ENCODE peak calls at places on chromosome 18, in seven cellular contexts. One of them, this sample, is unnamed.

GRCh38 chr18:62555135-62555534 is 32.3 kb downstream of the ZCCHC2 start:
- DNase-seq in transverse colon: no peak
- DNase-seq in heart right ventricle: no peak
- DNase-seq in IMR-90: peak
- DNase-seq in heart left ventricle: no peak
- DNase-seq in astrocyte of the spinal cord: peak
- DNase-seq in mucosa of descending colon: no peak
- DNase-seq in this sample: no peak

GRCh38 chr18:79983253-79983652 is 5.1 kb downstream of the TXNL4A start:
- DNase-seq in mucosa of descending colon: no peak
- DNase-seq in IMR-90: no peak
- DNase-seq in heart right ventricle: no peak
- DNase-seq in astrocyte of the spinal cord: no peak
- DNase-seq in heart left ventricle: no peak
- DNase-seq in transverse colon: no peak
- DNase-seq in this sample: no peak

GRCh38 chr18:8081267-8081666 is 514.2 kb downstream of the PTPRM start:
- DNase-seq in IMR-90: no peak
- DNase-seq in astrocyte of the spinal cord: no peak
- DNase-seq in heart right ventricle: no peak
- DNase-seq in mucosa of descending colon: no peak
- DNase-seq in transverse colon: no peak
- DNase-seq in heart left ventricle: no peak
- DNase-seq in this sample: no peak

GRCh38 chr18:47594063-47594462 is 336.4 kb downstream of the SMAD2 start:
- DNase-seq in astrocyte of the spinal cord: no peak
- DNase-seq in IMR-90: no peak
- DNase-seq in heart right ventricle: no peak
- DNase-seq in transverse colon: no peak
- DNase-seq in mucosa of descending colon: no peak
- DNase-seq in heart left ventricle: no peak
- DNase-seq in this sample: no peak

GRCh38 chr18:22268641-22269128 is 99.3 kb downstream of the GATA6 start:
- DNase-seq in heart left ventricle: no peak
- DNase-seq in mucosa of descending colon: no peak
- DNase-seq in heart right ventricle: no peak
- DNase-seq in IMR-90: no peak
- DNase-seq in astrocyte of the spinal cord: no peak
- DNase-seq in transverse colon: no peak
- DNase-seq in this sample: no peak

GRCh38 chr18:7618821-7619410 is 51.8 kb downstream of the PTPRM start:
- DNase-seq in IMR-90: no peak
- DNase-seq in astrocyte of the spinal cord: peak
- DNase-seq in transverse colon: no peak
- DNase-seq in heart left ventricle: no peak
- DNase-seq in mucosa of descending colon: no peak
- DNase-seq in heart right ventricle: no peak
- DNase-seq in this sample: no peak

GRCh38 chr18:58379443-58379842 is 249.4 kb downstream of the ALPK2 start:
- DNase-seq in heart left ventricle: no peak
- DNase-seq in mucosa of descending colon: no peak
- DNase-seq in heart right ventricle: no peak
- DNase-seq in astrocyte of the spinal cord: no peak
- DNase-seq in transverse colon: no peak
- DNase-seq in IMR-90: no peak
- DNase-seq in this sample: no peak

GRCh38 chr18:8948471-8949149 is 153.9 kb upstream of the NDUFV2 start:
- DNase-seq in astrocyte of the spinal cord: peak
- DNase-seq in IMR-90: peak
- DNase-seq in transverse colon: no peak
- DNase-seq in mucosa of descending colon: no peak
- DNase-seq in heart right ventricle: no peak
- DNase-seq in heart left ventricle: no peak
- DNase-seq in this sample: no peak

GRCh38 chr18:73975266-73975665 is 172.4 kb downstream of the FBXO15 start:
- DNase-seq in mucosa of descending colon: no peak
- DNase-seq in astrocyte of the spinal cord: peak
- DNase-seq in heart left ventricle: no peak
- DNase-seq in transverse colon: no peak
- DNase-seq in IMR-90: peak
- DNase-seq in heart right ventricle: no peak
- DNase-seq in this sample: no peak

GRCh38 chr18:64240301-64240700 is 91.4 kb upstream of the LINC00305 start:
- DNase-seq in astrocyte of the spinal cord: no peak
- DNase-seq in transverse colon: no peak
- DNase-seq in heart left ventricle: no peak
- DNase-seq in mucosa of descending colon: no peak
- DNase-seq in heart right ventricle: no peak
- DNase-seq in IMR-90: no peak
- DNase-seq in this sample: no peak

GRCh38 chr18:32974421-32975165 is 201.8 kb upstream of the KLHL14 start:
- DNase-seq in heart left ventricle: no peak
- DNase-seq in mucosa of descending colon: no peak
- DNase-seq in astrocyte of the spinal cord: no peak
- DNase-seq in IMR-90: no peak
- DNase-seq in heart right ventricle: no peak
- DNase-seq in transverse colon: no peak
- DNase-seq in this sample: no peak

GRCh38 chr18:59008302-59008974 is 131.2 kb upstream of the SEC11C start:
- DNase-seq in astrocyte of the spinal cord: peak
- DNase-seq in heart left ventricle: no peak
- DNase-seq in IMR-90: peak
- DNase-seq in mucosa of descending colon: no peak
- DNase-seq in transverse colon: no peak
- DNase-seq in heart right ventricle: no peak
- DNase-seq in this sample: no peak

GRCh38 chr18:61860302-61860701 is 32.5 kb downstream of the RNF152 start:
- DNase-seq in heart right ventricle: no peak
- DNase-seq in IMR-90: peak
- DNase-seq in transverse colon: no peak
- DNase-seq in astrocyte of the spinal cord: no peak
- DNase-seq in heart left ventricle: no peak
- DNase-seq in mucosa of descending colon: no peak
- DNase-seq in this sample: no peak

GRCh38 chr18:26710460-26711096 is 154.9 kb downstream of the AQP4 start:
- DNase-seq in transverse colon: no peak
- DNase-seq in heart right ventricle: no peak
- DNase-seq in heart left ventricle: no peak
- DNase-seq in astrocyte of the spinal cord: no peak
- DNase-seq in IMR-90: no peak
- DNase-seq in mucosa of descending colon: no peak
- DNase-seq in this sample: no peak

GRCh38 chr18:4319738-4320677 is 135.1 kb downstream of the DLGAP1 start:
- DNase-seq in transverse colon: no peak
- DNase-seq in heart right ventricle: no peak
- DNase-seq in astrocyte of the spinal cord: no peak
- DNase-seq in mucosa of descending colon: no peak
- DNase-seq in heart left ventricle: no peak
- DNase-seq in IMR-90: no peak
- DNase-seq in this sample: no peak

GRCh38 chr18:49072524-49072934 is 121.8 kb upstream of the SMAD7 start:
- DNase-seq in heart left ventricle: no peak
- DNase-seq in heart right ventricle: no peak
- DNase-seq in IMR-90: peak
- DNase-seq in transverse colon: no peak
- DNase-seq in mucosa of descending colon: no peak
- DNase-seq in astrocyte of the spinal cord: no peak
- DNase-seq in this sample: no peak

GRCh38 chr18:13530879-13531387 is 195.4 kb downstream of the FAM210A start:
- DNase-seq in IMR-90: peak
- DNase-seq in mucosa of descending colon: peak
- DNase-seq in astrocyte of the spinal cord: peak
- DNase-seq in transverse colon: peak
- DNase-seq in heart right ventricle: peak
- DNase-seq in heart left ventricle: no peak
- DNase-seq in this sample: peak

DNA sequence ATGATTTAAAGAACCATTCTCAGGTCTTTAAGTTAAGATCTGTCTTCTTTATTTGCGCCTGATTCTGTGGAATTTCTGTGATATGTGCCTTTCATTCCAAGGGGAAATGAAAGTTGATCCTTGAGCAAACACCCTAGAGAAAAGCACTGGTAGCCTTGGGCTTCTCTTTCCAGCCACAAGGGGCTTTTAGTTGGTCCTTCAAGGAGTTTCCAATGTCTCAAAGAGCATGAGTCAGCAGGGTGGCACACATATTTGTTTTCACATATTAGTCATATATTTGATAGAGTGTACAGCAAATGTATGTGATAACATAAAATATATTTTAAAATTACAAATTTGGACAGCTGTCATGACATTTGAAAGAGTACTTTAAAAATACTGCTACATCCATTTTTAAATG is 339.5 kb downstream of the TXNL1 start:
- DNase-seq in IMR-90: peak
- DNase-seq in astrocyte of the spinal cord: peak
- DNase-seq in heart right ventricle: no peak
- DNase-seq in transverse colon: no peak
- DNase-seq in mucosa of descending colon: no peak
- DNase-seq in heart left ventricle: no peak
- DNase-seq in this sample: peak
- TF ChIP-seq CTCF in IMR-90: peak
- TF ChIP-seq CTCF in astrocyte of the spinal cord: peak
- TF ChIP-seq CTCF in heart right ventricle: no peak
- TF ChIP-seq CTCF in transverse colon: no peak
- TF ChIP-seq CTCF in mucosa of descending colon: no peak
- TF ChIP-seq CTCF in heart left ventricle: no peak
- TF ChIP-seq CTCF in this sample: no peak

GRCh38 chr18:44733754-44734465 is 53.2 kb downstream of the SETBP1 start:
- DNase-seq in astrocyte of the spinal cord: peak
- DNase-seq in mucosa of descending colon: no peak
- DNase-seq in IMR-90: peak
- DNase-seq in transverse colon: no peak
- DNase-seq in heart left ventricle: no peak
- DNase-seq in heart right ventricle: no peak
- DNase-seq in this sample: no peak
- TF ChIP-seq CTCF in astrocyte of the spinal cord: no peak
- TF ChIP-seq CTCF in mucosa of descending colon: no peak
- TF ChIP-seq CTCF in IMR-90: no peak
- TF ChIP-seq CTCF in transverse colon: no peak
- TF ChIP-seq CTCF in heart left ventricle: no peak
- TF ChIP-seq CTCF in heart right ventricle: no peak
- TF ChIP-seq CTCF in this sample: no peak

GRCh38 chr18:31687016-31687415 is 2.6 kb upstream of the B4GALT6 start:
- DNase-seq in heart right ventricle: no peak
- DNase-seq in mucosa of descending colon: no peak
- DNase-seq in transverse colon: no peak
- DNase-seq in astrocyte of the spinal cord: no peak
- DNase-seq in IMR-90: no peak
- DNase-seq in heart left ventricle: no peak
- DNase-seq in this sample: no peak

GRCh38 chr18:31685097-31686082 is 1.0 kb upstream of the B4GALT6 start:
- DNase-seq in mucosa of descending colon: peak
- DNase-seq in heart right ventricle: peak
- DNase-seq in heart left ventricle: peak
- DNase-seq in transverse colon: peak
- DNase-seq in IMR-90: peak
- DNase-seq in astrocyte of the spinal cord: peak
- DNase-seq in this sample: peak

GRCh38 chr18:31686572-31686971 is 2.2 kb upstream of the B4GALT6 start:
- DNase-seq in transverse colon: no peak
- DNase-seq in mucosa of descending colon: no peak
- DNase-seq in heart right ventricle: no peak
- DNase-seq in heart left ventricle: no peak
- DNase-seq in astrocyte of the spinal cord: no peak
- DNase-seq in IMR-90: no peak
- DNase-seq in this sample: no peak

GRCh38 chr18:31688601-31689000 is 4.2 kb upstream of the B4GALT6 start:
- DNase-seq in IMR-90: no peak
- DNase-seq in mucosa of descending colon: no peak
- DNase-seq in heart left ventricle: no peak
- DNase-seq in transverse colon: no peak
- DNase-seq in heart right ventricle: no peak
- DNase-seq in astrocyte of the spinal cord: no peak
- DNase-seq in this sample: no peak

DNA sequence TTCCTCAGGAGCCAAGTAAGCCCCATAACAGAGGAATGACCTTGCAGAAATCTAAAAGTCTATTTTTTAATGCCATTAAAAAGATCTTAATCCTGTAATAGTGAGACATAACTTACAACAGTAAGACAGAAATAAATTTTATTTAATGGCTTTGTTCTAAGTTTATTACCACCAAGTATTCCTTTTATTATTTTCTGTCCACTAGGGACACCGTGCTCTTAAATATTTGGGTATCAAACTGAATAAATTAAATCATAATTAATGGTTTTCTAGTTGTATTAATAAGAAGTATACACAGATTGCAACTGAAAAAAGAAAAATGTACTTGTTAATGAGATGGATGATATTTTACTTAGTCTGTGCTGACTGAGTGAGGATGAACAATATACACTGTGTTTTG is 3.1 kb upstream of the B4GALT6 start:
- DNase-seq in mucosa of descending colon: no peak
- DNase-seq in transverse colon: no peak
- DNase-seq in heart left ventricle: no peak
- DNase-seq in astrocyte of the spinal cord: no peak
- DNase-seq in IMR-90: no peak
- DNase-seq in heart right ventricle: no peak
- DNase-seq in this sample: no peak
- TF ChIP-seq CTCF in mucosa of descending colon: no peak
- TF ChIP-seq CTCF in transverse colon: no peak
- TF ChIP-seq CTCF in heart left ventricle: no peak
- TF ChIP-seq CTCF in astrocyte of the spinal cord: peak
- TF ChIP-seq CTCF in IMR-90: peak
- TF ChIP-seq CTCF in heart right ventricle: no peak
- TF ChIP-seq CTCF in this sample: no peak

GRCh38 chr18:23405626-23406025 is 47.5 kb upstream of the RIOK3 start:
- DNase-seq in heart right ventricle: no peak
- DNase-seq in IMR-90: no peak
- DNase-seq in transverse colon: no peak
- DNase-seq in mucosa of descending colon: no peak
- DNase-seq in astrocyte of the spinal cord: no peak
- DNase-seq in heart left ventricle: no peak
- DNase-seq in this sample: no peak

GRCh38 chr18:23403310-23403709 is 49.8 kb upstream of the RIOK3 start:
- DNase-seq in heart right ventricle: no peak
- DNase-seq in transverse colon: no peak
- DNase-seq in heart left ventricle: no peak
- DNase-seq in mucosa of descending colon: no peak
- DNase-seq in IMR-90: no peak
- DNase-seq in astrocyte of the spinal cord: no peak
- DNase-seq in this sample: no peak

GRCh38 chr18:23400918-23401317 is 52.2 kb upstream of the RIOK3 start:
- DNase-seq in heart right ventricle: no peak
- DNase-seq in transverse colon: no peak
- DNase-seq in astrocyte of the spinal cord: no peak
- DNase-seq in mucosa of descending colon: no peak
- DNase-seq in heart left ventricle: no peak
- DNase-seq in IMR-90: no peak
- DNase-seq in this sample: no peak

GRCh38 chr18:23401400-23402347 is 51.4 kb upstream of the RIOK3 start:
- DNase-seq in heart left ventricle: no peak
- DNase-seq in transverse colon: peak
- DNase-seq in heart right ventricle: no peak
- DNase-seq in IMR-90: peak
- DNase-seq in astrocyte of the spinal cord: peak
- DNase-seq in mucosa of descending colon: peak
- DNase-seq in this sample: peak

GRCh38 chr18:23406271-23406787 is 46.8 kb upstream of the RIOK3 start:
- DNase-seq in heart right ventricle: no peak
- DNase-seq in IMR-90: peak
- DNase-seq in astrocyte of the spinal cord: peak
- DNase-seq in heart left ventricle: no peak
- DNase-seq in transverse colon: no peak
- DNase-seq in mucosa of descending colon: no peak
- DNase-seq in this sample: no peak
- TF ChIP-seq CTCF in heart right ventricle: no peak
- TF ChIP-seq CTCF in IMR-90: no peak
- TF ChIP-seq CTCF in astrocyte of the spinal cord: no peak
- TF ChIP-seq CTCF in heart left ventricle: no peak
- TF ChIP-seq CTCF in transverse colon: no peak
- TF ChIP-seq CTCF in mucosa of descending colon: no peak
- TF ChIP-seq CTCF in this sample: no peak